ENCODE peak calls at places on chromosome 6, in nine cellular contexts. Z is iPS DF 6.9; W is lower lobe of right lung; M is right cardiac atrium; T is A549; N is CD8-positive, alpha-beta memory T cell; F is uterus; I is GM23338; K is mesenchymal stem cell. D is an unnamed sample.
A peak's percentile ranks its signal among the peaks of the same experiment; 100 is the strongest.

GRCh38 chr6:157226761-157227160 is 96.6 kb downstream of the TMEM242 start:
- DNase-seq in Z (no peak), W (no peak), M (no peak), T (no peak), N (no peak), F (no peak), I (no peak), K (no peak), D (no peak)

GRCh38 chr6:67287566-67287965 is 1347.5 kb upstream of the ADGRB3 start:
- DNase-seq in Z (no peak), W (no peak), M (no peak), T (no peak), N (no peak), F (no peak), I (no peak), K (no peak), D (no peak)

GRCh38 chr6:139186242-139186641 is 51.4 kb downstream of the HECA start:
- DNase-seq in Z (no peak), W (no peak), M (no peak), T (no peak), N (no peak), F (no peak), I (no peak), K (no peak), D (no peak)

GRCh38 chr6:53662457-53662856 is 3.1 kb downstream of the KLHL31 start:
- DNase-seq in Z (no peak), W (no peak), M (no peak), T (no peak), N (no peak), F (no peak), I (no peak), K (no peak), D (no peak)

GRCh38 chr6:57324538-57324937 is 7.1 kb downstream of the PRIM2 start:
- DNase-seq in Z (no peak), W (no peak), M (no peak), T (peak; percentile 9), N (no peak), F (no peak), I (peak; percentile 29), K (peak; percentile 33), D (no peak)

GRCh38 chr6:71139249-71139648 is 149.4 kb upstream of the OGFRL1 start:
- DNase-seq in Z (no peak), W (no peak), M (no peak), T (no peak), N (no peak), F (no peak), I (no peak), K (peak; percentile 45), D (no peak)

GRCh38 chr6:73515204-73516101 is 5.4 kb downstream of the EEF1A1 start:
- DNase-seq in Z (no peak), W (no peak), M (no peak), T (peak; percentile 80), N (peak; percentile 34), F (peak; percentile 70), I (peak; percentile 72), K (peak; percentile 89), D (peak; percentile 48)

GRCh38 chr6:7315684-7316366 is 2.8 kb upstream of the SSR1 start:
- DNase-seq in Z (no peak), W (no peak), M (no peak), T (no peak), N (no peak), F (no peak), I (no peak), K (no peak), D (no peak)

GRCh38 chr6:5767471-5767870 is 239.3 kb downstream of the NRN1 start:
- DNase-seq in Z (no peak), W (no peak), M (no peak), T (no peak), N (no peak), F (no peak), I (no peak), K (no peak), D (no peak)

GRCh38 chr6:116564921-116565872 is 6.1 kb upstream of the RWDD1 start:
- DNase-seq in Z (no peak), W (peak; percentile 51), M (peak; percentile 72), T (no peak), N (peak; percentile 5), F (no peak), I (peak; percentile 25), K (no peak), D (no peak)

GRCh38 chr6:23568292-23568691 is 557.7 kb upstream of the NRSN1 start:
- DNase-seq in Z (no peak), W (no peak), M (no peak), T (no peak), N (no peak), F (no peak), I (no peak), K (no peak), D (no peak)

GRCh38 chr6:43916924-43917877 is 147.2 kb downstream of the VEGFA start:
- DNase-seq in Z (no peak), W (peak; percentile 53), M (peak; percentile 68), T (no peak), N (no peak), F (peak; percentile 95), I (no peak), K (peak; percentile 67), D (peak; percentile 46)

DNA sequence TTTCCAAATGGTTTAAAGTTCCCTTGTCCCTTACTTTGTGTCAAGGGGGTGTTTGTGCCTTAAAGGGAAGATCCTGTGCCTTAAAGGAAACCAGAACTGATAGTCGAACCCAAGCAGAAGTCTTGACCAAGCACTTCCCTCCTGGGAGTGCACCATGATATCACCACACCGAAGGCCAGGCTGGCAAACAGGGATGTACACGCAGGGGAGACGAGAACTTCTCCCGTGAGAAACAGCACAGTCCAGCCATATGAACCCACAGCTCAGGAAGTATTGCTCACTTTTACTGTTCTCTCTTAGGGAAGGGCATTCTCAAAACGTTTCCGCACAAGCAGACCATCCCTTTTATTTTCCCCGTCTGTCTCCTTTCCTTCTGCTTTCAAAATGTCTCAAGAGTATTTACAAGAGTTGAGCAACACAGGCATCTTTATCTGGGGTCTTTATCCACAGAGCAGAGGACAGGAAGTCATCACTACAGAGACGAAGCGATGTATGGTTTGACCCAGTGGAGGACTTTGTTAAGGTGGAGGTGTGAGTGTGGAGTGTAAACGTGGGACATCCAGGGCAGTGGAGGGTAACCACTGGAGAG is 12.8 kb upstream of the SERPINB1 start:
- DNase-seq in Z (no peak), W (no peak), M (no peak), T (no peak), N (no peak), F (no peak), I (no peak), K (peak; percentile 74), D (no peak)
- H3K4me3 ChIP-seq in Z (no peak overlapping the region), W (peak overlapping the region; percentile 34), M (peak overlapping the region; percentile 46), T (peak overlapping the region; percentile 39), N (peak overlapping the region; percentile 52), F (peak overlapping the region; percentile 35), I (peak overlapping the region; percentile 19), K (no peak overlapping the region), D (no peak overlapping the region)

DNA sequence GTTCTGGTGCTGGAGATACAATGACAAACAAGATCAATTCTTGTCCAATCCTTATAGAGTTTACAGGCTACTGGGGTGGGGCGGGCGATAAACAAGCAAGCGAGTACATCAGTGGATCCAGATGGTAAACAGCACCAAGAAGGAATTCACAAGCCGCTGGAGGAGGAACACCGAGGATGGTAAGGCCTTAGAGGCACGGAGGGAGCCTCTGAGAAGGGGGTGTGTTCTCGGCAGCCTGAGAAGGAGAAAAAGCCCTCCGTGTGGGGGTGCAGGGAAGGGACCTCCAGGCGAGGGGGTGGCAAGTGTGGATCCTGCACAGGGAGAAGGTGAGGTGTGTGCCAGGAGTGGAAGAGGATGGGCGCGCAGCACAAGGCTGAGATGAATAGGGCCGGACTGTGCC is 276.5 kb upstream of the FOXQ1 start:
- DNase-seq in Z (no peak), W (no peak), M (no peak), T (no peak), N (no peak), F (no peak), I (no peak), K (no peak), D (no peak)
- H3K27ac ChIP-seq in Z (no peak overlapping the region), W (no peak overlapping the region), M (no peak overlapping the region), T (no peak overlapping the region), N (no peak overlapping the region), F (no peak overlapping the region), I (no peak overlapping the region), K (no peak overlapping the region), D (no peak overlapping the region)

GRCh38 chr6:50850860-50851259 is 32.2 kb downstream of the TFAP2B start:
- DNase-seq in Z (no peak), W (no peak), M (no peak), T (no peak), N (no peak), F (no peak), I (no peak), K (no peak), D (no peak)

GRCh38 chr6:50850223-50850751 is 31.6 kb downstream of the TFAP2B start:
- DNase-seq in Z (no peak), W (no peak), M (peak; percentile 45), T (no peak), N (no peak), F (no peak), I (peak; percentile 60), K (no peak), D (peak; percentile 83)

GRCh38 chr6:50849016-50849748 is 30.5 kb downstream of the TFAP2B start:
- DNase-seq in Z (no peak), W (no peak), M (no peak), T (no peak), N (no peak), F (no peak), I (peak; percentile 82), K (no peak), D (peak; percentile 42)

GRCh38 chr6:50851269-50851847 is 32.7 kb downstream of the TFAP2B start:
- DNase-seq in Z (no peak), W (no peak), M (no peak), T (no peak), N (no peak), F (no peak), I (no peak), K (no peak), D (no peak)

DNA sequence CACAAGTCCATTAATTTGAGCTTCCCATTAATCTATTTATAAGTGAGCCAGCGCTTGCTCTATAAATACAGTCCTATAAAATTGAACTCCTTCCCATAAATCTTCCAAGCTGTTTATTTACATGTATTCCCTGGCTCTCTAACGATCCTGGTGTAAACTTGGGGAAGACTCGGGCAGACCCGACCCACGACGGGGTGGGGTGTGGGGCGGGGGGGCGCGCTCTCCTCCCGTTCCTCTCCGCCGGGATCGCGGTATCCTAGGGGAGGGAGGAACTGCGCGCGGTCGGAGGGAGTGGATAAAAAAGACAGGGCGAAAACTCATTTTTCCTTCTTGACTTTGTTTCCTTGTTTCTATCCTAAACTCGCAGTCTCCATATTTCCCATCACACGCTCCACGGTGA is 31.1 kb downstream of the TFAP2B start:
- DNase-seq in Z (no peak), W (no peak), M (no peak), T (no peak), N (no peak), F (no peak), I (no peak), K (no peak), D (peak; percentile 52)
- H3K4me3 ChIP-seq in Z (no peak overlapping the region), W (no peak overlapping the region), M (peak overlapping the region; percentile 35), T (no peak overlapping the region), N (no peak overlapping the region), F (no peak overlapping the region), I (peak overlapping the region; percentile 56), K (peak overlapping the region; percentile 65), D (peak overlapping the region; percentile 66)

DNA sequence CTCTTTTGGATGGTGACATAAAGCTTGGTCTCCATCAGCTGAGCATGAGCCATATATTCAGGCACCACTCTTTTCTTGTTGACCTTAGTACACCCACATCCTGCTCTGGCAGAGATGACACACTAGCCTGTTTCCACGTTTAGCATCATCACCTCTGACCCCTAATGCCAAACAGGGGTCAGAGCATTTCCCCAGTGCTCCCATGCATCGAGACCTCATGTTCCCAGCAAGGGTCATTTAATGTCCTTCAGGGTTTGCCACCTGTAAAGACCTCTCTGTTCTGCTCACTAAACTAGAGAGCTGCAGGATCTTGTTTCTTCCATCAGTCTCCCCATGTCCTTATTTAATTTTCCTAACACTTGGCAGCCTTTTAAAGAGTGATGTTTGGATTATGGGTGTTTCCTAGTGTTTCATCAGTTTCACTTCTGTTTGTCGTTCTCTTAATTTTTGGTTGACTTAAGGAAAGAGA is 97.5 kb downstream of the AIG1 start:
- DNase-seq in Z (no peak), W (no peak), M (no peak), T (no peak), N (no peak), F (no peak), I (no peak), K (peak; percentile 49), D (no peak)
- H3K27ac ChIP-seq in Z (no peak overlapping the region), W (no peak overlapping the region), M (no peak overlapping the region), T (no peak overlapping the region), N (no peak overlapping the region), F (no peak overlapping the region), I (no peak overlapping the region), K (no peak overlapping the region), D (no peak overlapping the region)